ENCODE peak calls at places on chromosomes 3 and 15, in six cellular contexts. H, E, P, L, K and W are unnamed samples.

GRCh38 chr3:157086053-157086761 is 73.7 kb downstream of the CCNL1 start:
- DNase-seq in H (no peak), K (no peak), E (no peak), L (peak; percentile 76), P (no peak), W (no peak)

GRCh38 chr3:187902938-187903337 is 157.7 kb upstream of the BCL6 start:
- DNase-seq in H (no peak), K (no peak), P (peak; percentile 13), L (no peak), E (no peak), W (no peak)

GRCh38 chr15:101455291-101455916 is 34.1 kb downstream of the PCSK6 start:
- DNase-seq in H (peak; percentile 86), E (no peak), P (no peak), K (no peak), L (peak; percentile 88), W (no peak)

GRCh38 chr3:89179355-89179997 is 72.1 kb downstream of the EPHA3 start:
- DNase-seq in E (no peak), K (no peak), P (no peak), L (no peak), H (no peak), W (no peak)

GRCh38 chr3:139339219-139339906 is 4.5 kb upstream of the MRPS22 start:
- DNase-seq in L (no peak), P (peak; percentile 6), K (no peak), H (peak; percentile 90), E (no peak), W (no peak)

GRCh38 chr15:77094397-77095030 is 23.6 kb upstream of the TSPAN3 start:
- DNase-seq in E (no peak), H (no peak), L (no peak), K (no peak), P (no peak), W (no peak)

GRCh38 chr3:24433838-24434591 is 60.6 kb downstream of the THRB start:
- DNase-seq in P (no peak), H (no peak), L (no peak), E (no peak), K (no peak), W (no peak)

GRCh38 chr3:120094776-120095225 is 554 bp upstream of the GSK3B start:
- DNase-seq in L (peak; percentile 100), E (peak; percentile 98), K (peak; percentile 100), H (peak; percentile 99), P (peak; percentile 100), W (peak; percentile 84)

GRCh38 chr15:101464246-101464998 is 25.1 kb downstream of the PCSK6 start:
- DNase-seq in L (peak; percentile 56), E (no peak), K (no peak), H (no peak), P (no peak), W (no peak)

DNA sequence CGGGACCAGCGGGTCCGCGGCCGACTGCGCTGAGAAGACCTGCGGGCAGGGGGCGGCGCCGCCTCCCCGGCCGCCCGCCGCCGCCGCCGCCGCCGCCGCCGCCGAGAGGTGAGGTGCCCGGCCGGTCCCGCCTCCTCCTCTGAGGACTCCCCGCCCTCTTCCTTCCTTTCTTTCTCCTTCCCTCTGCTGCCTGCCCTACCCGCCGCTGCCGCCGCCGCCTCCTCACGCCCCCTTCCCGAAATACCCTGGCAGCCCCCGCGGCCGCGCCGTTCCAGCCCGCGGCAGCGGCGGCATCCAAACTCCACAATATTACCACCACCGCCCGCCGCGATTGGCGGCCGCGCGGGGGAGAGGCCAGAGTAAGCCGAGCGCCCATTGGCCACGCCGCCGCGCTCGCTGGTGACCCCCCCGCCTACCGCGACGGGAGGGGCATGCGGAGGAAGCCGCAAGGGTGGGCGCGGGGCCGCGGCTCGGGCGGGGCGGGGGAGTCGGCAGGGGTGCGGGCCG is 61.8 kb upstream of the ANKRD28 start:
- DNase-seq in K (peak; percentile 84), L (peak; percentile 94), P (peak; percentile 74), H (peak; percentile 92), E (peak; percentile 88), W (peak; percentile 68)
- TF ChIP-seq POLR2A in K (no peak), L (no peak), P (no peak), H (peak; percentile 49), E (peak; percentile 52), W (no peak)

GRCh38 chr3:144350125-144350524 is 378.5 kb downstream of the DIPK2A start:
- DNase-seq in P (no peak), K (no peak), H (no peak), E (no peak), L (no peak), W (no peak)

DNA sequence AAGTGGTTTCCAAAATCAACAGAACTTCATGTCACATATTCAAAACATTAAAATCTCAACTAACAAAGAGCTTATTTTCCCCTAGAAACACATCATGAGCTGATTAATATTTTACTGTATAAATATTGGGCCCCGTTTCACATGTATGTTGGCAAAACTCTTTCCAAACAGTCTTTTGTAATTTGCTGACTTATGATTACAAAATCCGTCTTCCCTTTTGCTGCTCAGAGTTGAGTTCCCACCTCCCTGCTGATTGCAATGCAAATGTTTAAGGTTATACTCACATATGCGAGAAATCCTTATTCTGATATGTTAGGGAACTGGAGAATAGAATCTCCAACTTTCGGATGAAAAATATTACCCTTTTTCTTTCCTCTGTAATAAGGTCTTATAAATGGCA is 380.3 kb downstream of the DIPK2A start:
- DNase-seq in E (no peak), L (no peak), P (no peak), H (no peak), K (no peak), W (no peak)
- TF ChIP-seq POLR2A in E (no peak), L (no peak), P (no peak), H (no peak), K (no peak), W (no peak)

GRCh38 chr15:56245871-56246814 is 2.5 kb upstream of the RFX7 start:
- DNase-seq in L (peak; percentile 96), P (peak; percentile 83), E (peak; percentile 94), K (peak; percentile 92), H (peak; percentile 92), W (peak; percentile 70)
- TF ChIP-seq POLR2A in L (no peak), P (no peak), E (no peak), K (no peak), H (peak; percentile 90), W (no peak)

DNA sequence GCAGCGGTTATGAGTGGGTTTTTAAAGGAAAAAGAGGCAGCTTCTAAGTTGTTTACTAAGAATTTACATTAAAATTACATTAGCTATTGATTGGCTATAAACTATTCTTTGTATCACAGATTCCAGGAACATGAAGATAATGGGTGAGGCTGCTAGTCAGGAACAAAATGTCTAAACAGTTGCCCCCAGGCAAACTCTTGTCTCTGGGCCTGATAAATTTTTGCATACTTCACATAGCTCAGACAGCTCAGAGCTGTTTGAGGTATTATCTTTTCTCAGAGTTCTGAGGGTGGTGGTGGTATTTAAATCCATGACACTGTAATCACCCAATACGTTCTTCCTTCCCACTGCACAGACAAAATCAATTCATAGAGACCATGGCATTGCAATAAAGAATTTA is 2.1 kb upstream of the HACD2 start:
- DNase-seq in K (no peak), L (no peak), P (peak; percentile 40), E (no peak), H (no peak), W (no peak)
- TF ChIP-seq POLR2A in K (no peak), L (no peak), P (no peak), E (no peak), H (no peak), W (no peak)

GRCh38 chr15:64808785-64809453 is 16.5 kb downstream of the PIF1 start:
- DNase-seq in K (no peak), P (no peak), E (no peak), H (no peak), L (no peak), W (no peak)
- TF ChIP-seq POLR2A in K (no peak), P (no peak), E (no peak), H (no peak), L (no peak), W (no peak)